ENCODE peak calls at places on chromosomes 5 and 9, in four cellular contexts. N is heart left ventricle; F is psoas muscle; A is CD8-positive, alpha-beta T cell. T is an unnamed sample.

GRCh38 chr5:60505796-60506195 is 194.2 kb downstream of the DEPDC1B start:
- DNase-seq in N (no peak), F (no peak), A (no peak), T (no peak)

GRCh38 chr5:176157656-176158055 is 80.6 kb upstream of the SIMC1 start:
- DNase-seq in N (no peak), F (no peak), A (no peak), T (no peak)

GRCh38 chr9:96425500-96426169 is 7.5 kb upstream of the ZNF367 start:
- DNase-seq in N (no peak), F (no peak), A (no peak), T (peak; percentile 48)

GRCh38 chr5:111742595-111742994 is 14.4 kb downstream of the NREP start:
- DNase-seq in N (no peak), F (peak; percentile 16), A (no peak), T (no peak)

GRCh38 chr5:97162045-97162444 is 19.6 kb upstream of the LIX1 start:
- DNase-seq in N (peak; percentile 44), F (no peak), A (peak; percentile 36), T (no peak)

GRCh38 chr5:39104221-39104620 is 30.0 kb upstream of the RICTOR start:
- DNase-seq in N (no peak), F (no peak), A (no peak), T (no peak)

GRCh38 chr5:37111426-37112382 is 137.5 kb downstream of the CPLANE1 start:
- DNase-seq in N (no peak), F (no peak), A (no peak), T (peak; percentile 29)

GRCh38 chr9:128020692-128021091 is 39.9 kb upstream of the EEIG1 start:
- DNase-seq in N (no peak), F (no peak), A (no peak), T (no peak)

GRCh38 chr9:132241840-132242620 is 80.2 kb downstream of the NTNG2 start:
- DNase-seq in N (no peak), F (no peak), A (peak; percentile 69), T (peak; percentile 62)

GRCh38 chr5:168005093-168005492 is 286.4 kb upstream of the WWC1 start:
- DNase-seq in N (no peak), F (no peak), A (no peak), T (no peak)

GRCh38 chr5:135462304-135462703 is 10.2 kb upstream of the TIFAB start:
- DNase-seq in N (no peak), F (no peak), A (peak; percentile 69), T (no peak)

GRCh38 chr5:169094586-169095409 is 206.1 kb downstream of the SLIT3 start:
- DNase-seq in N (no peak), F (no peak), A (no peak), T (peak; percentile 2)

GRCh38 chr5:130571076-130571475 is 594.0 kb downstream of the HINT1 start:
- DNase-seq in N (no peak), F (no peak), A (no peak), T (no peak)

GRCh38 chr9:74760031-74760700 is 127.6 kb downstream of the TRPM6 start:
- DNase-seq in N (no peak), F (no peak), A (no peak), T (no peak)

GRCh38 chr5:31630931-31631330 is 8.0 kb upstream of the PDZD2 start:
- DNase-seq in N (peak; percentile 82), F (peak; percentile 20), A (no peak), T (no peak)

GRCh38 chr9:93677061-93677571 is 100.7 kb downstream of the PHF2 start:
- DNase-seq in N (peak; percentile 3), F (no peak), A (no peak), T (no peak)

GRCh38 chr5:163571755-163572154 is 66.3 kb downstream of the MAT2B start:
- DNase-seq in N (no peak), F (no peak), A (no peak), T (no peak)

GRCh38 chr9:71820516-71820915 is 52.2 kb upstream of the CEMIP2 start:
- DNase-seq in N (no peak), F (no peak), A (no peak), T (no peak)

GRCh38 chr5:33167541-33167940 is 273.2 kb upstream of the TARS1 start:
- DNase-seq in N (no peak), F (no peak), A (no peak), T (no peak)

GRCh38 chr5:95812100-95812472 is 10.4 kb downstream of the GLRX start:
- DNase-seq in N (no peak), F (peak; percentile 34), A (peak; percentile 26), T (no peak)

GRCh38 chr9:20781086-20781485 is 97.0 kb downstream of the FOCAD start:
- DNase-seq in N (no peak), F (no peak), A (no peak), T (no peak)

GRCh38 chr5:147752666-147753290 is 29.8 kb downstream of the JAKMIP2 start:
- DNase-seq in N (no peak), F (no peak), A (no peak), T (no peak)

GRCh38 chr5:160042674-160043073 is 33.7 kb downstream of the TTC1 start:
- DNase-seq in N (no peak), F (no peak), A (no peak), T (no peak)

DNA sequence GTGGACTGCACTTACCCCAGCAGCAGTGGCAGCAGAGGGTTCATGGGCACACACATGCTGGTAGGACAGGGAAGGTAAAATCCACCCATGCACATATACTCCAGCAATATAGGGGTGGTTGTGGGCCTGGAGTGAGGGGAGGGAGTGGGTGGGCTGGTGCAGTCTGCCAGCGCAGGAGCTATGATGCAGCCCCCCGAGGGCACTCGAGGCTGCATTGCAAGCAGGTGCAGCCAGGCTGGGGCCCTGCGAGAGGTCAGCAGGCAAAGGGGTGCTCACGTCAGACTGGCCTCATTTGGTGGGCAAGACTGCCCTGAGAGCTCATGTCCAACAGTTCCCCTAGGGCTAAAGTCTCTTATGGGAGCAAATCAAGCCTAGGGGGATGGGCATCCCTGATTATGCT is 32.4 kb upstream of the PCDHA1 start:
- DNase-seq in N (no peak), F (no peak), A (no peak), T (no peak)
- H3K9me3 ChIP-seq in N (peaks cover 84% of the 10 kb centered on the region), F (peaks cover 23% of the 10 kb centered on the region), A (peaks cover 10% of the 10 kb centered on the region), T (peaks cover 21% of the 10 kb centered on the region)

GRCh38 chr9:12274577-12274976 is 418.6 kb upstream of the TYRP1 start:
- DNase-seq in N (no peak), F (peak; percentile 10), A (no peak), T (no peak)

GRCh38 chr9:12272471-12273072 is 420.6 kb upstream of the TYRP1 start:
- DNase-seq in N (no peak), F (no peak), A (no peak), T (no peak)

DNA sequence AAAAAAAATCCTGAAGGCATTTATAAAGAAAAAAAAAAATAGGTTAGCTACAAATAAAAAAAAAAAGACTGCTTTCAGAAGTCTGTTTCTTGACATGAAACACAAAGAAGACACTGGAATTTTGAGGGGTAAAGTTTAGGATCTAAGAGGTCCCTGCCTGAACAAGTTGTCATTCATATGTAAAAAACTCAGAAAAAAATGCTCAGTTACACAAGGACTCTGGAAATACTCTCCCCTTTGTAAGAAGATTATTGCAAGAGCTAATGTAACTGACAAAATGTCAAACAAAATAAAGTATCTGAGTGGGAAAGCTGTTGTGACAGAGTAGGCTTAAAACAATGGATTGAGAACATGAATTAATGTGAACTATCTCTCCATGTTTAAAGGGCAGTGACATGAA is 416.7 kb upstream of the TYRP1 start:
- DNase-seq in N (no peak), F (no peak), A (no peak), T (no peak)
- H3K9me3 ChIP-seq in N (no peaks in the 10 kb centered on the region), F (no peaks in the 10 kb centered on the region), A (no peaks in the 10 kb centered on the region), T (no peaks in the 10 kb centered on the region)

GRCh38 chr9:89314955-89315354 is 3.3 kb upstream of the SECISBP2 start:
- DNase-seq in N (no peak), F (no peak), A (no peak), T (no peak)
- H3K9me3 ChIP-seq in N (no peaks in the 10 kb centered on the region), F (no peaks in the 10 kb centered on the region), A (no peaks in the 10 kb centered on the region), T (no peaks in the 10 kb centered on the region)

DNA sequence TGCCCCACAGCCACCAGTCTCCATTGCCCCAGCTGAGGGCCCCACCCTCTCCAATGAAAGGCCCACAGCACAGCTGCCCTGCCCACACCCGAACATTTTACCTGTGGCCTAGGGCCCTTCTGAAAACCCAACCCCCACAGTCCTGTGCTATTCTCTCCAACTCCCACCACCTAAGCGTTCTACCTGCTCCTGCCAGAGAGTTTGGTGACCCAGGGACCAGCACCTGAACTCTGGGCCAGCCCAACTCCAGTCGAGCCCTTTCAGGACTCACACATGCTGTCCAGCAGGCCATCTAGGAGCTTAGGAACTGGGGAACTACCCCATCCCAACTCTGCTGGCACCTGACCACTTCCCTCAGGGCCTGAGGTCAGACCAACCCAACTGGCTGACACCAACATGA is 562.3 kb downstream of the DNAH5 start:
- DNase-seq in N (no peak), F (no peak), A (no peak), T (no peak)
- H3K9me3 ChIP-seq in N (peaks cover 10% of the 10 kb centered on the region), F (no peaks in the 10 kb centered on the region), A (no peaks in the 10 kb centered on the region), T (no peaks in the 10 kb centered on the region)

DNA sequence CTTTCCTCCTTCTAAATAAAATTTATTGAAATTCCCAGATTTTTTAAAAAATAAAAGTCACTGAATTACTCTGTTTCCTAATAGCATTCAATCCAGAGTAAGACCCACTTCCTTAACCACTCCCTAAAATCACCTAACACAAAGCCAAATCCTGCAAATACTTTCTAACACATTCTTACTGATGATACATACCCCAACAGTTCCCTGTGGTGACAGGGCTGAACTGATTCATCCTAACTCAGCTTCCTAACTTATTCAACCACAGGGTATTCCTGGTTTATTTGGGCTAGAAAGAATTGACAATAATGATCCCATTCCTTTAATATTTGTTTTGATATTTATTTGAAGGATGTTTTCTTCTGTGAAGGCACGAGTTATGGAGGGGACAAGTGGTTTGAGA is 40.7 kb upstream of the ZNF300 start:
- DNase-seq in N (no peak), F (no peak), A (no peak), T (no peak)
- H3K9me3 ChIP-seq in N (peaks cover 89% of the 10 kb centered on the region), F (peaks cover 82% of the 10 kb centered on the region), A (peaks cover 14% of the 10 kb centered on the region), T (peaks cover 86% of the 10 kb centered on the region)

DNA sequence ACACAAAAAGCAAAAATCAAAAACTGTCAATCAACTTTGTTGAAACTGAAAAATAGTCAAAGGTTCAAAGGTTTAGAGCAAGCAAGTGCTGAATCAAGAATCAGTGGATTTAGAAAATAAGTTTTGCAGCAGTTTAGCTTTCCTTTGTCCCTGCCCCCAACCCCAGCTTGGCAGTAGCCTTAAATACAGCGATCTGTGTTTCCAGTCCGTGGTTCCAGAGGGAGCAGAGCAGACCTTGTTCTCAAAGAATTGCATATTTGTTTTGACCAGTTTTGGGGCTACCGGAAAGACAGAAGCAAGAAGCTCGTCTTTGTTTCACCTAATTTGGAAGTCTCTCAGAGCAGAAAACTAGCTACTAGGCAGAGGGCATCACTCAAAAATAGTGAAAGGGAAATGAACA is 57.2 kb upstream of the PRDM9 start:
- DNase-seq in N (no peak), F (no peak), A (no peak), T (no peak)
- H3K9me3 ChIP-seq in N (no peaks in the 10 kb centered on the region), F (no peaks in the 10 kb centered on the region), A (no peaks in the 10 kb centered on the region), T (no peaks in the 10 kb centered on the region)

DNA sequence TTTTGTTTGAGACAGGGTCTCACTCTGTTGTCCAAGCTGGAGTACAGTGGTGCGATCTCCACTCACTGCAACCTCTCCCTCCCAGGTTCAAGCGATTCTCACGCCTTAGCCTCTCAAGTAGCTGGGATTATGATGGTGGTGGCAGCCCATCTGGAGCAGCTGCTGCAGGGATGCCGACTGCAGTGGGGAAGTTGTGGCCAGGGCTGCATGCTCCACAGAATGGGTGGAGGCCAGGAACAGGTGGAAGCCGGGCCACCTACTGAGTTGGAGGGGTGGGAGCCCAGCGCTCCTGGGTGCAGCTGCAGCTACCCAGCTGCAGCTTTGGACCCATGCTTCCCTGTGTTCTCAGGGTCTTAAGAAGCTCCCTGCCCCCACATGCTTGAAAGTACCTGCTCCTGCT is 99.7 kb downstream of the SCAI start:
- DNase-seq in N (no peak), F (no peak), A (no peak), T (no peak)
- H3K9me3 ChIP-seq in N (no peaks in the 10 kb centered on the region), F (no peaks in the 10 kb centered on the region), A (no peaks in the 10 kb centered on the region), T (no peaks in the 10 kb centered on the region)